ENCODE peak calls at places on chromosomes 11 and 22, in seven cellular contexts. F is nephron progenitor cell, E is cardiac muscle cell, C is fibroblast of the aortic adventitia, W is pancreas, M is astrocyte of the cerebellum, U is lung. I is an unnamed sample.

GRCh38 chr22:25626146-25626992 is 61.9 kb downstream of the GRK3 start:
- DNase-seq in F (no peak), C (no peak), W (no peak), U (no peak), E (no peak), M (no peak), I (no peak)

GRCh38 chr22:37607912-37608476 is 640 bp upstream of the GGA1 start:
- DNase-seq in U (no peak), W (no peak), C (no peak), M (no peak), E (no peak), F (no peak), I (peak; percentile 21)

GRCh38 chr11:11894486-11894885 is 52.7 kb downstream of the USP47 start:
- DNase-seq in E (no peak), W (no peak), C (no peak), F (no peak), M (peak; percentile 36), U (no peak), I (no peak)

GRCh38 chr11:114605370-114605769 is 9.8 kb upstream of the NXPE4 start:
- DNase-seq in W (no peak), F (no peak), M (no peak), E (no peak), C (no peak), U (no peak), I (no peak)

GRCh38 chr11:125331357-125331756 is 164.7 kb downstream of the FEZ1 start:
- DNase-seq in W (no peak), M (no peak), U (no peak), F (no peak), C (no peak), E (no peak), I (no peak)

GRCh38 chr11:45279645-45280044 is 6.5 kb downstream of the SYT13 start:
- DNase-seq in U (no peak), F (no peak), W (no peak), E (no peak), C (no peak), M (no peak), I (no peak)

GRCh38 chr22:46049726-46050450 is 72.9 kb upstream of the WNT7B start:
- DNase-seq in C (no peak), E (no peak), F (no peak), U (no peak), W (no peak), M (no peak), I (no peak)

GRCh38 chr11:126607374-126607773 is 251.9 kb downstream of the ST3GAL4 start:
- DNase-seq in M (peak; percentile 33), U (no peak), F (peak; percentile 68), C (peak; percentile 61), E (peak; percentile 64), W (peak; percentile 43), I (peak; percentile 59)

GRCh38 chr11:128231845-128232410 is 355.4 kb downstream of the ETS1 start:
- DNase-seq in C (no peak), F (no peak), E (no peak), M (no peak), W (no peak), U (no peak), I (no peak)

GRCh38 chr22:38228873-38229740 is 27.3 kb downstream of the MAFF start:
- DNase-seq in F (no peak), E (no peak), U (no peak), W (peak; percentile 52), C (peak; percentile 92), M (no peak), I (no peak)

GRCh38 chr11:4072668-4073285 is 21.8 kb upstream of the RRM1 start:
- DNase-seq in U (peak; percentile 58), C (peak; percentile 89), W (peak; percentile 47), M (peak; percentile 68), E (peak; percentile 82), F (peak; percentile 45), I (peak; percentile 43)

GRCh38 chr11:20873054-20873453 is 203.7 kb downstream of the NELL1 start:
- DNase-seq in F (peak; percentile 39), M (no peak), U (no peak), C (no peak), W (no peak), E (peak; percentile 64), I (peak; percentile 54)

GRCh38 chr22:23393721-23394320 is 186.3 kb downstream of the IGLL1 start:
- DNase-seq in C (no peak), M (no peak), W (no peak), E (no peak), F (no peak), U (no peak), I (no peak)

GRCh38 chr11:92457250-92457649 is 232.6 kb downstream of the FAT3 start:
- DNase-seq in F (no peak), U (no peak), C (peak; percentile 19), E (no peak), W (no peak), M (peak; percentile 41), I (no peak)

GRCh38 chr22:47826016-47826415 is 1063.6 kb downstream of the TBC1D22A start:
- DNase-seq in U (no peak), M (no peak), C (no peak), F (no peak), W (no peak), E (no peak), I (no peak)

GRCh38 chr11:82246926-82247325 is 486.7 kb downstream of the FAM181B start:
- DNase-seq in U (no peak), W (no peak), M (no peak), F (no peak), C (no peak), E (no peak), I (no peak)

GRCh38 chr22:33274941-33275443 is 216.8 kb upstream of the SYN3 start:
- DNase-seq in M (no peak), C (no peak), U (no peak), E (no peak), W (no peak), F (no peak), I (no peak)

GRCh38 chr11:96486890-96487633 is 97.2 kb downstream of the JRKL start:
- DNase-seq in F (peak; percentile 34), M (no peak), E (peak; percentile 17), W (peak; percentile 73), C (peak; percentile 9), U (peak; percentile 39), I (peak; percentile 3)

GRCh38 chr22:37223965-37224551 is 11.8 kb upstream of the SSTR3 start:
- DNase-seq in W (no peak), C (no peak), E (no peak), U (no peak), M (no peak), F (no peak), I (no peak)

GRCh38 chr22:49737101-49737551 is 90.5 kb downstream of the BRD1 start:
- DNase-seq in C (no peak), E (no peak), W (no peak), M (no peak), U (no peak), F (no peak), I (no peak)

GRCh38 chr11:81674211-81674610 is 1059.5 kb downstream of the FAM181B start:
- DNase-seq in W (no peak), F (no peak), U (no peak), C (no peak), E (peak; percentile 0), M (no peak), I (no peak)

GRCh38 chr11:33478111-33478573 is 221.0 kb downstream of the HIPK3 start:
- DNase-seq in W (no peak), E (peak; percentile 11), F (no peak), U (no peak), C (peak; percentile 25), M (no peak), I (no peak)

GRCh38 chr11:116553482-116553881 is 219.3 kb downstream of the BUD13 start:
- DNase-seq in C (no peak), F (no peak), W (no peak), M (no peak), U (no peak), E (no peak), I (no peak)
- TF ChIP-seq CTCF in C (no peak), F (peak; percentile 11), W (no peak), M (no peak), U (no peak), E (no peak), I (no peak)

DNA sequence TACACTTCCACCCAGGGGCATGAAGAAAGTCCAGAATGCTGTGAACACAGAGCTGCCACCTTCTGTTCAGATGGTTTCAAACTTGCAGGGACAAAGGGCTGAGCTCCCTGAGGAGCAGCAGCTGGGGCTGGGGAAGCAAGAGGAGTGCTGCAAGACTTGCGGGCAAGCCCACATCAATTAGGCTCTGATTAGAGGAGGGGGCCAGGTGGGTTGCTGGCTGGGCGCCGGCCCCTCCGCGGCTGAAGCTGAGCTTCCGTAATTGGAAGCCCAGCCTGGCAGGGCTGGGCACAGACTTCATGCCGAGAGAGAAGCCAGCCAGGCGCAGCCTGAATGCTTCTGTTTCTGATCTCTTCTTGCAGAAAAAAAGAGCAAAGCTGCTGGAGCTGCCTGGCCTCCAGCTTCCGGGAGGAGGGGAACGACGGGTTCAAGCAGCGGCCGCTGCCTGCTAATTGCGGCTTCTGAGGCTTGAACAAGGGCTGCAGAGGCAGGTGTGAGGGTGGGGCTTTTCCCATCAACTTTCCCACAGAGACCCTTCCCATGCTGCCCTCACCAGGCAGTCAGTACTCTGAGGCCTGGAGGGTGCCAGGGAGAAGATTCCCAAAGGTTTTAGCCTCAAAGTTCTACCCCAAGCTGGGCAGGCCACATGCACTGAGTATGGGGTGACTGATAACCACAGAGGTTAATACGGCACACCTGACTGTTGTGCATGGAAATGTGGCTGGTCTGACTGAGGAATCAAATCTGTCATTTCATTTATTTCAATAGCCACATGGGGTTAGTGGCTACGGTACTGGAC is 91.1 kb upstream of the LMO1 start:
- DNase-seq in W (no peak), E (peak; percentile 14), F (peak; percentile 34), M (no peak), U (no peak), C (no peak), I (no peak)
- TF ChIP-seq CTCF in W (no peak), E (no peak), F (no peak), M (no peak), U (no peak), C (no peak), I (no peak)

DNA sequence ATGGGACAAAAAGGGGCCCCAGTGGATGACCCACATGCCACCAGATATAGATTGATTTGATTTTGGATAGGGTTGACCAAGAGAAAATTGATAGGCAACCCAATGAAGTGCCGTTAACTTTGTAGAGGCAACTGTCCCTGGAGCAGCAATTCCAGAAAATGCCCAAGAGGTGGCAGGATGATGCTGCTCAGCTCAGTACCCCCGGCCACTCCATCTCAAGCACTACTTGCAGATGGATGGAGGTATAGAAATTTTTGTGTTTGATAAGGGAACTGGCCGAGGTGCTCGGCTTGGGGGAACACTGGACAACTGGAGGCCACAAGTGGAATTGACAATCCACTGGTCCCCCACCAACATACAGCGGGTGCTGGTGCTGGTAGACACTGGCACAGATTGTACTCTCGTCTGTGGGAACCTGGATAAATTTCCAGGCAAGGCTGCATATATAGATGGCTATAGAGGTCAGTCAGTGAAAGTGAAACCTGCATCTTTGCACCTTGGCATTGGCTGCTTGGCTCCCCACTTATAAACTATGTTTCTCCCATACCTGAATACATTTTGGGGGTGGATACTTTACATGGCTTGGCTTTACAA is 86.3 kb downstream of the CCDC83 start:
- DNase-seq in M (peak; percentile 37), C (peak; percentile 84), U (peak; percentile 53), F (no peak), E (peak; percentile 72), W (no peak), I (peak; percentile 22)
- TF ChIP-seq CTCF in M (peak; percentile 69), C (peak; percentile 80), U (peak; percentile 45), F (no peak), E (peak; percentile 78), W (peak; percentile 33), I (peak; percentile 63)

DNA sequence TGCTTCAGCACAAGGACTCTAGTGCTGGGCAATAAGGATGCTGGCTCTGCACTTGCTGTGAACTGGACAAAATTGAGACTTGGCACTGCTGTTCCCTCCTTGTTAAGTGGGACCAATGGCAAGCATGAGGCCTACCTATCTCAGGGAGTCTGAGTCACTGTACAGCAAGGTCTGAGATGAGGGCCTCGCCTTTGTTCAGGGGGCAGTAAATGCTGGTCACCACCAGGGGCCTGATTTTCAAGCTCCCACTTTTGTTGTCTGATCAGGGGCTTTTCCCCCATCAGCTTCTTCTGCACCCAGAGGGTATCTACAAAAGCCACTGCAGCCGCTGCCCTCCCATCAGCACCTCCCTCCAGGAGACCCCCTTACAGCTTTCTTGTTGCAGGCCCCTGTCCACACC is 22.8 kb downstream of the DHCR7 start:
- DNase-seq in E (no peak), M (no peak), F (no peak), U (no peak), W (no peak), C (no peak), I (no peak)
- TF ChIP-seq CTCF in E (no peak), M (no peak), F (no peak), U (no peak), W (no peak), C (no peak), I (peak; percentile 18)

I was measured in neural crest cell.